ENCODE peak calls at places on chromosomes 3 and 15, in four cellular contexts. D, Q, F and U are unnamed samples.

GRCh38 chr15:41495736-41496599 is 2.3 kb downstream of the ITPKA start:
- DNase-seq in F (peak; percentile 36), Q (no peak), D (peak; percentile 31), U (peak; percentile 71)

GRCh38 chr3:123883656-123884257 is 375 bp downstream of the MYLK start:
- DNase-seq in F (peak; percentile 32), D (peak; percentile 32), Q (no peak), U (peak; percentile 51)

GRCh38 chr3:21421096-21421495 is 329.9 kb downstream of the ZNF385D start:
- DNase-seq in D (no peak), F (no peak), Q (no peak), U (no peak)

GRCh38 chr3:78728406-78729145 is 1039.2 kb downstream of the ROBO1 start:
- DNase-seq in Q (no peak), F (peak; percentile 15), D (peak; percentile 33), U (no peak)

GRCh38 chr3:115577000-115577399 is 46.3 kb upstream of the GAP43 start:
- DNase-seq in D (no peak), Q (no peak), F (no peak), U (no peak)

GRCh38 chr3:71931930-71932329 is 147.0 kb upstream of the PROK2 start:
- DNase-seq in F (no peak), D (no peak), Q (no peak), U (no peak)

GRCh38 chr15:70492240-70493177 is 270.8 kb downstream of the UACA start:
- DNase-seq in Q (no peak), F (no peak), D (peak; percentile 94), U (no peak)

GRCh38 chr3:30698549-30698948 is 92.1 kb downstream of the TGFBR2 start:
- DNase-seq in D (no peak), Q (no peak), F (no peak), U (no peak)

GRCh38 chr3:58222161-58222724 is 11.5 kb upstream of the DNASE1L3 start:
- DNase-seq in F (no peak), Q (no peak), D (no peak), U (no peak)

GRCh38 chr15:63487076-63487757 is 17.2 kb upstream of the USP3 start:
- DNase-seq in F (peak; percentile 69), D (peak; percentile 72), Q (peak; percentile 49), U (peak; percentile 87)

GRCh38 chr3:177306252-177306651 is 109.0 kb upstream of the TBL1XR1 start:
- DNase-seq in D (no peak), F (no peak), Q (no peak), U (no peak)

GRCh38 chr3:136336329-136337100 is 86.4 kb downstream of the PCCB start:
- DNase-seq in D (no peak), F (no peak), Q (no peak), U (no peak)

GRCh38 chr15:70670680-70671079 is 92.7 kb downstream of the UACA start:
- DNase-seq in D (no peak), F (no peak), Q (no peak), U (no peak)

GRCh38 chr3:187551419-187551818 is 118.8 kb downstream of the SST start:
- DNase-seq in Q (no peak), D (peak; percentile 21), F (no peak), U (no peak)

GRCh38 chr3:50430950-50431435 is 71.7 kb upstream of the TMEM115 start:
- DNase-seq in D (no peak), F (peak; percentile 44), Q (no peak), U (no peak)

GRCh38 chr15:55530861-55531313 is 22.9 kb upstream of the DNAAF4 start:
- DNase-seq in D (peak; percentile 29), F (no peak), Q (no peak), U (no peak)

GRCh38 chr15:78129098-78130011 is 1.9 kb downstream of the CIB2 start:
- DNase-seq in F (no peak), D (no peak), Q (no peak), U (no peak)

GRCh38 chr15:58443291-58443690 is 11.5 kb downstream of the LIPC start:
- DNase-seq in Q (no peak), D (no peak), F (no peak), U (no peak)
- H2BK12ac ChIP-seq in Q (no peak overlapping the region), D (peak overlapping the region; percentile 49), F (no peak overlapping the region), U (no peak overlapping the region)

DNA sequence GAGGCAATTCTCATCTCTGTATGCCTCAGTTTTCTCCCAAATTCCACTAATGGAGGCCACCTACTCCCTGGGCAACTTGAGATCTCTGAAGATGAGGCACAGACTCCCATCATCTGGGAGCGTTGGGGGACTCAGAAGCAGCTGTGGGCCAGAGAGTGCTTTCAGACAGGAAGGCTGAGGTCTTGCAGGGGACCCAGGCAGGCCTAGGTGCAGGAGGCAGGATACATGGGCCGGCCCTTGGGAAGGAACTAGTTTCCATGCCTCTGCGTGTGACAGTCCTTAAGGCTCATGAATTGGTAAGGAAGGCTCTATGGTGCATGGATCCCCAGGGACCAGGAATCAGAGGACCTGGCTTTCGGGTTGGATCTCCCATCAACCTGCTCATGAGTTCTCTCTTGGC is 14.5 kb downstream of the BMF start:
- DNase-seq in Q (no peak), F (no peak), D (no peak), U (no peak)
- H2BK15ac ChIP-seq in Q (no peak overlapping the region), F (no peak overlapping the region), D (peak overlapping the region; percentile 95), U (no peak overlapping the region)

GRCh38 chr3:174325834-174326705 is 533.1 kb upstream of the NAALADL2 start:
- DNase-seq in Q (no peak), F (no peak), D (peak; percentile 39), U (no peak)
- H4K91ac ChIP-seq in Q (no peak overlapping the region), F (no peak overlapping the region), D (no peak overlapping the region), U (no peak overlapping the region)

GRCh38 chr15:90483640-90484039 is 46.1 kb upstream of the CRTC3 start:
- DNase-seq in Q (no peak), F (no peak), D (no peak), U (no peak)
- H2BK12ac ChIP-seq in Q (no peak overlapping the region), F (no peak overlapping the region), D (no peak overlapping the region), U (no peak overlapping the region)

GRCh38 chr3:193589129-193589528 is 3.9 kb upstream of the OPA1 start:
- DNase-seq in F (no peak), D (no peak), Q (no peak), U (no peak)

GRCh38 chr3:193589616-193590015 is 3.4 kb upstream of the OPA1 start:
- DNase-seq in F (no peak), D (no peak), Q (no peak), U (no peak)

GRCh38 chr3:193593666-193594025 is 638 bp downstream of the OPA1 start:
- DNase-seq in Q (no peak), F (peak; percentile 14), D (peak; percentile 64), U (no peak)

GRCh38 chr3:193592841-193593665 is at the start of gene OPA1:
- DNase-seq in D (peak; percentile 98), Q (peak; percentile 98), F (peak; percentile 96), U (peak; percentile 99)

GRCh38 chr3:193590088-193590856 is 2.7 kb upstream of the OPA1 start:
- DNase-seq in Q (no peak), F (no peak), D (peak; percentile 84), U (no peak)
- H2BK15ac ChIP-seq in Q (no peak overlapping the region), F (no peak overlapping the region), D (no peak overlapping the region), U (no peak overlapping the region)

GRCh38 chr15:39788108-39788507 is 5.5 kb upstream of the FSIP1 start:
- DNase-seq in Q (no peak), F (no peak), D (peak; percentile 74), U (no peak)
- H4K91ac ChIP-seq in Q (no peak overlapping the region), F (no peak overlapping the region), D (no peak overlapping the region), U (no peak overlapping the region)

DNA sequence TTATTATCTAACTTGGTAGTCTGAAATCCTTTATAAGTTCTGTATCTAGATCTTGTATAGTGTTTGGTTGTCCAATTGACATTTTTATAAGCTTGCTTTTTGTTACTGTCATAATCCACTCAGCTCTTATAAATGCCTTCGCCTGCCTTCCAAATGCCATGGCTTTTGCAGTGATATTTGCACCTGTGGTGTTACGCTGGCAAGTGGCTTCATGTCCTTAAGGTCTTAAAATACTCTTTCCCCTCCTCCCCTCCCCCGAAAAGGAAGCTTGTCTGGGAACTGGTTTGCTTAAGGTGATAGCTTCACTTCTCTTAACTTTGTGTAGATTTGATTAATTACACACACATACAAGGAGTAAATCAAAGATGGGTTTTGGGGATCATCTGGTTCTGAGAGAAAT is 62.0 kb downstream of the ABHD2 start:
- DNase-seq in F (no peak), Q (no peak), D (no peak), U (no peak)
- H2BK12ac ChIP-seq in F (no peak overlapping the region), Q (no peak overlapping the region), D (no peak overlapping the region), U (no peak overlapping the region)

GRCh38 chr15:65964792-65965433 is 95.6 kb downstream of the RAB11A start:
- DNase-seq in D (no peak), Q (no peak), F (no peak), U (no peak)

GRCh38 chr15:65960586-65960985 is 91.3 kb downstream of the RAB11A start:
- DNase-seq in Q (no peak), F (no peak), D (no peak), U (no peak)

GRCh38 chr15:65963358-65963757 is 94.1 kb downstream of the RAB11A start:
- DNase-seq in D (no peak), F (no peak), Q (no peak), U (no peak)

GRCh38 chr15:65962187-65962586 is 92.9 kb downstream of the RAB11A start:
- DNase-seq in D (no peak), Q (no peak), F (no peak), U (no peak)

DNA sequence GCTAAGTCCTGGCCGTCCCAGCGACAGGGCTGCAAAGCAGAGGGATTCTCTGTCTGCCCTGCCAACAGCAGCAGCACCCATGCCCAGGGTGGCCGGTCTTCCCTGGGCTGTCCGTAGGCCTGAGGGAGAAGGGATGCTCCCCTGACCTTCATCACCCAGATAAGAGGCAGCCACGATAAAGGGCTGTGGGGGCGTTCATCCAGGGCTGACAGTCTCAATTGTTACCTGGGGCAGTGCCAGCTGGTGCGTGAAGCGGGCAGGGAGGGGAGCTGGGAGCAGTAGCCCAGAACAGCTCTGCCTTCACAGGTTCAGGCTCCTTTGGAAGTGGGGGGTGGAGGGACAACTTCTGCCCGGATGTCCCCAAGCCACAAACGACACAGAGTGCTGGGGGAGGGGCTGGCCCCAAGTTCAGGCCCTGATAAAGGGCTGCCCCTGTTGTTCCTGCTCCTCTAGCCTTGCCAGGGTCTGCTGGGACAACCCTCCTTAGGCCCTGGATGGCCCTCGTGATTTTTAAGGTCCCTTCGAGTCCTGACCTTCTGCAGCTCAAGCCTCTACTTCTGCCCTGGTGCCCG is 94.7 kb downstream of the RAB11A start:
- DNase-seq in D (no peak), Q (no peak), F (no peak), U (no peak)
- H2BK15ac ChIP-seq in D (no peak overlapping the region), Q (peak overlapping the region; percentile 89), F (no peak overlapping the region), U (no peak overlapping the region)